ENCODE peak calls at places on chromosomes 12 and 14, in ten cellular contexts. V, B, Z, K, S, M, P, U, E and A are unnamed samples.

GRCh38 chr12:116931665-116932064 is 20.9 kb downstream of the FBXW8 start:
- DNase-seq in V (no peak), B (no peak), Z (no peak), K (no peak), S (no peak), M (no peak), P (no peak), U (no peak), E (no peak), A (no peak)

GRCh38 chr14:66066991-66067788 is 419.0 kb upstream of the CCDC196 start:
- DNase-seq in V (no peak), B (no peak), Z (no peak), K (no peak), S (no peak), M (no peak), P (no peak), U (no peak), E (peak), A (no peak)

GRCh38 chr14:94494085-94494484 is 15.2 kb downstream of the SERPINA12 start:
- DNase-seq in V (no peak), B (no peak), Z (no peak), K (no peak), S (no peak), M (no peak), P (no peak), U (no peak), E (no peak), A (no peak)

GRCh38 chr12:122928033-122928890 is 32.3 kb upstream of the VPS37B start:
- DNase-seq in V (no peak), B (no peak), Z (no peak), K (no peak), S (no peak), M (no peak), P (no peak), U (no peak), E (no peak), A (no peak)

GRCh38 chr12:65229441-65229840 is 49.0 kb upstream of the MSRB3 start:
- DNase-seq in V (no peak), B (no peak), Z (no peak), K (no peak), S (peak), M (no peak), P (no peak), U (no peak), E (peak), A (no peak)

GRCh38 chr12:8677362-8677761 is 14.7 kb upstream of the MFAP5 start:
- DNase-seq in V (no peak), B (no peak), Z (no peak), K (no peak), S (no peak), M (no peak), P (no peak), U (no peak), E (no peak), A (no peak)

GRCh38 chr14:61152851-61153364 is 128.2 kb downstream of the TMEM30B start:
- DNase-seq in V (no peak), B (no peak), Z (no peak), K (no peak), S (no peak), M (no peak), P (no peak), U (no peak), E (peak), A (no peak)

GRCh38 chr12:105077435-105077834 is 6.8 kb downstream of the ALDH1L2 start:
- DNase-seq in V (no peak), B (no peak), Z (no peak), K (no peak), S (no peak), M (no peak), P (no peak), U (no peak), E (no peak), A (no peak)

GRCh38 chr14:24463806-24464785 is 21.5 kb upstream of the SDR39U1 start:
- DNase-seq in V (no peak), B (no peak), Z (no peak), K (no peak), S (no peak), M (no peak), P (no peak), U (no peak), E (no peak), A (no peak)

GRCh38 chr14:69129264-69129880 is 23.5 kb downstream of the DCAF5 start:
- DNase-seq in V (peak), B (peak), Z (peak), K (peak), S (peak), M (peak), P (peak), U (no peak), E (peak), A (peak)

GRCh38 chr12:130780880-130781575 is 58.0 kb downstream of the STX2 start:
- DNase-seq in V (no peak), B (no peak), Z (no peak), K (no peak), S (no peak), M (no peak), P (no peak), U (no peak), E (no peak), A (no peak)

GRCh38 chr12:25839470-25839869 is 119.0 kb upstream of the RASSF8 start:
- DNase-seq in V (no peak), B (no peak), Z (no peak), K (no peak), S (no peak), M (no peak), P (no peak), U (no peak), E (peak), A (no peak)

GRCh38 chr12:54022960-54023884 is 5.0 kb upstream of the HOXC6 start:
- DNase-seq in V (no peak), B (no peak), Z (no peak), K (no peak), S (no peak), M (no peak), P (no peak), U (no peak), E (no peak), A (no peak)

GRCh38 chr12:20588057-20588456 is 107.1 kb upstream of the SLCO1C1 start:
- DNase-seq in V (no peak), B (peak), Z (no peak), K (no peak), S (no peak), M (no peak), P (no peak), U (no peak), E (no peak), A (no peak)

GRCh38 chr12:28583771-28584261 is 393.6 kb downstream of the CCDC91 start:
- DNase-seq in V (no peak), B (no peak), Z (no peak), K (no peak), S (peak), M (no peak), P (peak), U (no peak), E (peak), A (no peak)

GRCh38 chr12:55729592-55730446 is 1.0 kb upstream of the CD63 start:
- DNase-seq in V (peak), B (peak), Z (peak), K (peak), S (no peak), M (peak), P (peak), U (no peak), E (peak), A (peak)

GRCh38 chr14:91806716-91807115 is 60.6 kb downstream of the TC2N start:
- DNase-seq in V (no peak), B (no peak), Z (no peak), K (no peak), S (no peak), M (no peak), P (no peak), U (no peak), E (no peak), A (no peak)

GRCh38 chr14:103122578-103123127 is 608 bp upstream of the TNFAIP2 start:
- DNase-seq in V (no peak), B (no peak), Z (peak), K (no peak), S (no peak), M (peak), P (no peak), U (no peak), E (no peak), A (no peak)

GRCh38 chr14:41957459-41957858 is 350.8 kb downstream of the LRFN5 start:
- DNase-seq in V (no peak), B (no peak), Z (no peak), K (no peak), S (no peak), M (no peak), P (no peak), U (no peak), E (no peak), A (no peak)

GRCh38 chr14:95353664-95354063 is 34.0 kb upstream of the CLMN start:
- DNase-seq in V (no peak), B (no peak), Z (no peak), K (no peak), S (no peak), M (no peak), P (no peak), U (no peak), E (no peak), A (peak)

GRCh38 chr12:132210223-132211055 is 66.2 kb downstream of the NOC4L start:
- DNase-seq in V (peak), B (no peak), Z (no peak), K (no peak), S (no peak), M (no peak), P (no peak), U (no peak), E (no peak), A (no peak)

GRCh38 chr12:100154472-100155247 is 12.0 kb upstream of the BLTP3B start:
- DNase-seq in V (peak), B (peak), Z (peak), K (peak), S (no peak), M (peak), P (peak), U (no peak), E (peak), A (peak)

GRCh38 chr14:91817566-91818325 is 49.6 kb downstream of the TC2N start:
- DNase-seq in V (no peak), B (no peak), Z (peak), K (no peak), S (no peak), M (no peak), P (peak), U (no peak), E (no peak), A (no peak)

GRCh38 chr14:72000907-72001306 is 68.7 kb downstream of the RGS6 start:
- DNase-seq in V (no peak), B (peak), Z (no peak), K (no peak), S (no peak), M (peak), P (no peak), U (no peak), E (no peak), A (no peak)

GRCh38 chr12:107287436-107288413 is 194.4 kb upstream of the CRY1 start:
- DNase-seq in V (no peak), B (no peak), Z (no peak), K (no peak), S (no peak), M (no peak), P (no peak), U (no peak), E (no peak), A (no peak)

GRCh38 chr12:753401-754237 is 1.2 kb downstream of the WNK1 start:
- DNase-seq in V (peak), B (peak), Z (peak), K (peak), S (no peak), M (peak), P (peak), U (no peak), E (peak), A (peak)

GRCh38 chr12:110281549-110282342 is 699 bp downstream of the ATP2A2 start:
- DNase-seq in V (peak), B (peak), Z (peak), K (peak), S (no peak), M (peak), P (peak), U (no peak), E (peak), A (peak)

GRCh38 chr14:104424406-104425072 is 155.0 kb upstream of the C14orf180 start:
- DNase-seq in V (no peak), B (peak), Z (no peak), K (no peak), S (no peak), M (no peak), P (no peak), U (no peak), E (no peak), A (no peak)

GRCh38 chr14:80278293-80279037 is 67.2 kb upstream of the DIO2 start:
- DNase-seq in V (no peak), B (no peak), Z (no peak), K (no peak), S (no peak), M (peak), P (no peak), U (no peak), E (peak), A (no peak)

GRCh38 chr12:80189241-80189640 is 89.9 kb downstream of the OTOGL start:
- DNase-seq in V (no peak), B (no peak), Z (no peak), K (no peak), S (peak), M (no peak), P (no peak), U (no peak), E (peak), A (no peak)

GRCh38 chr12:5487971-5488955 is 56.4 kb downstream of the NTF3 start:
- DNase-seq in V (no peak), B (no peak), Z (no peak), K (no peak), S (no peak), M (no peak), P (no peak), U (no peak), E (no peak), A (no peak)